ENCODE peak calls at places on chromosomes 6 and 20, in six cellular contexts. Z is fibroblast of lung, K is hepatocyte, W is heart right ventricle, L is stomach, H is tibial nerve. U is an unnamed sample.
A peak's percentile ranks its signal among the peaks of the same experiment; 100 is the strongest.

GRCh38 chr20:12113468-12114371 is 196.0 kb downstream of the BTBD3 start:
- DNase-seq in L (peak; percentile 73), W (no peak), K (no peak), H (no peak), Z (peak; percentile 79), U (no peak)

GRCh38 chr20:5535211-5535756 is 214.9 kb upstream of the SHLD1 start:
- DNase-seq in K (peak; percentile 75), H (no peak), L (no peak), W (no peak), Z (peak; percentile 75), U (peak; percentile 83)

GRCh38 chr6:125507987-125508655 is 206.4 kb upstream of the HDDC2 start:
- DNase-seq in L (no peak), K (peak; percentile 23), H (no peak), Z (peak; percentile 5), W (no peak), U (peak; percentile 66)

GRCh38 chr6:83160167-83160566 is 32.9 kb downstream of the PGM3 start:
- DNase-seq in W (no peak), L (no peak), Z (no peak), H (no peak), K (no peak), U (no peak)

GRCh38 chr6:124132256-124132655 is 328.6 kb downstream of the NKAIN2 start:
- DNase-seq in L (no peak), K (no peak), H (no peak), W (no peak), Z (peak; percentile 3), U (no peak)

GRCh38 chr6:63352587-63353281 is 33.0 kb upstream of the LGSN start:
- DNase-seq in L (peak; percentile 45), W (no peak), Z (peak; percentile 23), K (peak; percentile 71), H (no peak), U (peak; percentile 44)

GRCh38 chr6:160260283-160261119 is 1.9 kb upstream of the SLC22A2 start:
- DNase-seq in K (peak; percentile 55), W (no peak), L (no peak), H (no peak), Z (no peak), U (no peak)

GRCh38 chr20:40887100-40887499 is 141.5 kb upstream of the TOP1 start:
- DNase-seq in L (no peak), Z (no peak), K (peak; percentile 30), H (no peak), W (no peak), U (no peak)

GRCh38 chr20:17568045-17568788 is 1.7 kb upstream of the DSTN start:
- DNase-seq in Z (no peak), W (no peak), K (peak; percentile 6), L (no peak), H (no peak), U (no peak)

GRCh38 chr20:48194578-48194977 is 409.3 kb upstream of the SULF2 start:
- DNase-seq in W (no peak), K (no peak), L (no peak), H (no peak), Z (no peak), U (no peak)

GRCh38 chr20:25470045-25470444 is 62.6 kb downstream of the GINS1 start:
- DNase-seq in L (peak; percentile 32), Z (peak; percentile 30), K (peak; percentile 45), H (no peak), W (no peak), U (peak; percentile 19)

GRCh38 chr20:2867081-2867860 is 6.0 kb upstream of the PTPRA start:
- DNase-seq in K (no peak), H (no peak), Z (no peak), W (no peak), L (peak; percentile 48), U (no peak)

DNA sequence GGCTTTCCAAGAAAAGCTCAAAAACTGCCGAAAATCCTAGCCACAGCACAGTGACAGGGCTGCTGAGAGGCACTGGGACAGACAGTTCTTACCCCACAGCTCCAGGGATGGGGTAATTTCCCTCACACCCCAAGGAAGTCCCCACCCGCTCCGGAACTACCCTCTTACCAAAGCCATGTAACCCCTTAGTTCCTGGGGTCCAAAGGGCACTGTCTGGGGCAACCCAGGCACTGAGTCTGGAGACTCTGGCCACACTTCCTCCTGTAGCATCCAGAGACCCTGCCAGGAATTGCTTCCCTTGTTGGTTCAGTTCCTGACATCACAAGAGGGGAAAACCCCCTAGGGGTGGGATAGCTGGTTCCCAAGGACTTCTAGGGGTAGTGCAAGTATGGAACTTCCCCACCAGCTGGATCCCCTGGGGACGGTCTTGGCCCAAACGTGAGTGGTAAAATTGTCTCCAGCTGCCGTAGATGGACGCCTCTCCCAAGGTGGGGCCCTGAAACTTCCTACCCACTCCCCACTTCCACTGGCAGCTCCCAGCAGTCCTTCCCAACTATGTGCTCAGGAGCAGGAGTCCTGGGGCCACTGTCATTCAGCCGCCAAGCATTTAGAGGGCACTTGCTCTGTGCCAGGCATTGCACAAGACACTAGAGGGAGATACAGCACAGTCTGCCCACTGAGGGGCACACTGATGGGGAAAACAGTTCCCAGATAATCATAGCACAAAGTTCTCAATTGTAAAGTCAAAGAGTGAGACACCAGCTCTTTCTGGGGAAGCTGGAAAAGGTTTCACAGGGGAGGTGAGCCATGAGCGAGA is 17.3 kb upstream of the HCK start:
- DNase-seq in L (no peak), W (no peak), Z (no peak), K (no peak), H (no peak), U (no peak)
- TF ChIP-seq CTCF in L (no peak), W (peak; percentile 36), Z (no peak), K (peak; percentile 27), H (no peak), U (peak; percentile 24)

DNA sequence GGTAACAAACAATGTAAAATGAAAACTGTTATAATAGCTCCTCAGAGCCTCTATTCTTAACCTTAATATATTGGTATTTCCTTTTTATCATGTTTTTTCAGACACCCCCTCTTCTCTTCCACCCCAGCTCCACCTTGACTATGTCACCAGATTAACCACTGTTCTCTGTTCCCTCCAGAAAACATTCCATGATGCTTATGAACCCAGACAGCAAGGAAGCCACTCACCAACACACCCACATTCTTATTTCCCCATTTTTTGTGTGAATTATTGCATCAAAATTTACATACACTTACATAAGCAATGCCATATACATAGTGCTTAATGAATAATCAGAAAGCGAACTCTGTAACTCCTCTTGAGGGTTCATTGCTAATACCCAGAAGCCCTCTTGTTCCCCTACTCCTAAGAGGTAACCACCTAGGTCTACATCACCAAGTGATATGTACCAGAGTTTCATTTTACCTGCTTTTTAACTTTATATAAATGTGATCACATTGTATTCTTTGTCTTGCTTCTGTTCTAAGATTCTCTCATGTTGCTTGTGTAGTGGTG is 182.2 kb upstream of the CDYL start:
- DNase-seq in L (no peak), K (no peak), H (no peak), Z (no peak), W (no peak), U (no peak)
- H3K27ac ChIP-seq in L (no peak overlapping the region), K (no peak overlapping the region), H (no peak overlapping the region), Z (no peak overlapping the region), W (no peak overlapping the region), U (no peak overlapping the region)

GRCh38 chr6:112030206-112030932 is 23.5 kb upstream of the CCN6 start:
- DNase-seq in H (no peak), W (no peak), K (no peak), L (no peak), Z (no peak), U (no peak)

GRCh38 chr6:112027942-112028674 is 25.8 kb upstream of the CCN6 start:
- DNase-seq in W (no peak), H (no peak), K (no peak), Z (peak; percentile 51), L (no peak), U (no peak)

GRCh38 chr6:112030965-112031660 is 22.8 kb upstream of the CCN6 start:
- DNase-seq in H (no peak), K (no peak), W (no peak), L (no peak), Z (no peak), U (no peak)

GRCh38 chr6:112026933-112027332 is 27.0 kb upstream of the CCN6 start:
- DNase-seq in W (no peak), K (no peak), Z (no peak), L (no peak), H (no peak), U (no peak)

GRCh38 chr6:112029045-112029822 is 24.7 kb upstream of the CCN6 start:
- DNase-seq in Z (peak; percentile 53), L (peak; percentile 76), H (no peak), W (peak; percentile 59), K (peak; percentile 58), U (peak; percentile 74)
- H3K27me3 ChIP-seq in Z (peaks cover 2% of the 10 kb centered on the region), L (no peaks in the 10 kb centered on the region), H (no peaks in the 10 kb centered on the region), W (no peaks in the 10 kb centered on the region), K (no peaks in the 10 kb centered on the region), U (no peaks in the 10 kb centered on the region)

DNA sequence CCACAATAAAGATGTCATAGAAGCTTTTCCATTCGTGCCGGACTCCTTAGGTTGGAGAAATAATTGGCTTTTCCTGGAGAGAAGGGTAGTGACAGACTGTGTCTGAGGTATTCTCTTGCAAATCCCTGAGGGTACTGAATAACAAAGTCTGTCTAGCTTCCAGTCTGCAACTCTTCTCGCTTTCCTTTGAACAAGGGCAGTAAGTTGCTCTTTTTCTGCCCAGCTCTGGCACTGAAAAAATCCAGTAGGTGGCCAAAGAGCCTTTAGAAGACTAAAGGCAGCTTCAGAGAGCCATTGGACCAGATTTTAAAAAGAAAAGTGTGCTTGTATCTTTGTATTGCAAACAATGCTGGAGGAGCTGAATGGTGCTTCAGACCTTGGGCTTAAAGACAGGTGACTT is 20.7 kb upstream of the RREB1 start:
- DNase-seq in W (no peak), L (no peak), H (no peak), Z (peak; percentile 25), K (no peak), U (no peak)
- TF ChIP-seq CTCF in W (peak; percentile 9), L (peak; percentile 11), H (no peak), Z (peak; percentile 30), K (no peak), U (no peak)

GRCh38 chr6:30489081-30490030 is at the start of gene HLA-E:
- DNase-seq in L (peak; percentile 94), K (peak; percentile 98), Z (peak; percentile 99), H (peak; percentile 92), W (peak; percentile 79), U (peak; percentile 99)
- H3K27ac ChIP-seq in L (peak within 1 kb of the TSS; percentile 95), K (peak within 1 kb of the TSS; percentile 94), Z (peak within 1 kb of the TSS; percentile 95), H (peak within 1 kb of the TSS; percentile 86), W (peak within 1 kb of the TSS; percentile 100), U (peak within 1 kb of the TSS; percentile 90)

GRCh38 chr6:36285187-36285612 is 15.3 kb downstream of the PNPLA1 start:
- DNase-seq in H (no peak), Z (no peak), K (no peak), L (no peak), W (no peak), U (no peak)
- H3K27me3 ChIP-seq in H (peaks cover 33% of the 10 kb centered on the region), Z (peaks cover 24% of the 10 kb centered on the region), K (peaks cover 23% of the 10 kb centered on the region), L (peaks cover 6% of the 10 kb centered on the region), W (peaks cover 66% of the 10 kb centered on the region), U (peaks cover 48% of the 10 kb centered on the region)

DNA sequence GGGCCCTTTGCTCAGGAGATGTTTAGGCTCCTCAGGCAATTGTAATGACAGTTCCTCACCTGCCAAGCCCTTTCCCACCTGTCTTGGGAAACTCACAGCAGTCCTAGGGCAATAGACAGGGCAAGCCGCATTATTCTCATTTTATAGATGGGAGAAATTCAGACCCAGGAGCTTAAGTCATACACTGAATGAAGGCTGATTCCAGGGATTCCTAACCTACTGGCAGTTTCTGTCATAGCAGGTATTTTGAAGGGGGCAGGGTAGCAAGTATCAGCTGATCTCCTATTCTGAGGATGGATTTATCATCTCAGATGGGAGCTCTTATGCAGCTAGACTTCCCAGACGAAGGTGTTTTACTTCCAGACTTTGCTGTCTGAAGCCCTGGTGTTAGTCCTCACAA is 61.4 kb upstream of the MYL9 start:
- DNase-seq in K (no peak), Z (no peak), W (no peak), H (no peak), L (no peak), U (no peak)
- TF ChIP-seq CTCF in K (no peak), Z (no peak), W (no peak), H (no peak), L (no peak), U (peak; percentile 23)

GRCh38 chr6:87914637-87915395 is 132.8 kb upstream of the SPACA1 start:
- DNase-seq in L (no peak), Z (peak; percentile 53), W (no peak), K (no peak), H (no peak), U (peak; percentile 45)
- H3K27ac ChIP-seq in L (no peak overlapping the region), Z (no peak overlapping the region), W (no peak overlapping the region), K (no peak overlapping the region), H (no peak overlapping the region), U (no peak overlapping the region)